ENCODE peak calls at places on chromosome 16, in six cellular contexts. D is bronchial epithelial cell, J is upper lobe of right lung, F is mucosa of descending colon, K is BE2C, L is neural progenitor cell. H is an unnamed sample.

GRCh38 chr16:9090101-9090959 is 1.1 kb upstream of the HAPSTR1 start:
- DNase-seq in F (peak), L (peak), D (no peak), J (peak), K (peak), H (peak)

GRCh38 chr16:23310217-23310616 is 8.1 kb downstream of the SCNN1B start:
- DNase-seq in D (no peak), K (no peak), F (no peak), J (no peak), L (no peak), H (no peak)

GRCh38 chr16:77403732-77404131 is 31.1 kb downstream of the ADAMTS18 start:
- DNase-seq in L (no peak), F (no peak), D (no peak), J (no peak), K (no peak), H (no peak)

GRCh38 chr16:47139561-47140185 is 4.1 kb downstream of the NETO2 start:
- DNase-seq in K (no peak), J (no peak), F (no peak), L (no peak), D (peak), H (no peak)

GRCh38 chr16:49700222-49700927 is 155.5 kb downstream of the ZNF423 start:
- DNase-seq in F (no peak), L (peak), K (peak), J (no peak), D (no peak), H (peak)

GRCh38 chr16:69195371-69196029 is 8.5 kb downstream of the SNTB2 start:
- DNase-seq in D (no peak), L (no peak), J (no peak), K (no peak), F (no peak), H (no peak)

GRCh38 chr16:17307501-17307900 is 163.3 kb downstream of the XYLT1 start:
- DNase-seq in L (peak), K (no peak), D (no peak), F (no peak), J (no peak), H (no peak)

GRCh38 chr16:3065069-3065741 is at the start of gene IL32:
- DNase-seq in L (no peak), K (no peak), D (peak), J (no peak), F (peak), H (no peak)

GRCh38 chr16:63324306-63324705 is 1288.1 kb upstream of the CDH8 start:
- DNase-seq in D (no peak), J (no peak), K (no peak), F (no peak), L (no peak), H (no peak)

GRCh38 chr16:1093284-1094123 is 2.5 kb downstream of the C1QTNF8 start:
- DNase-seq in D (no peak), L (peak), J (no peak), F (no peak), K (peak), H (no peak)

GRCh38 chr16:85459529-85460251 is 153.4 kb upstream of the GSE1 start:
- DNase-seq in J (no peak), K (no peak), F (no peak), L (no peak), D (no peak), H (no peak)

GRCh38 chr16:29926675-29927522 is 873 bp upstream of the KCTD13 start:
- DNase-seq in F (no peak), J (peak), D (peak), K (peak), L (no peak), H (peak)

GRCh38 chr16:9049241-9049640 is 42.2 kb upstream of the HAPSTR1 start:
- DNase-seq in K (no peak), D (peak), F (no peak), J (no peak), L (no peak), H (no peak)

GRCh38 chr16:25827709-25828108 is 135.9 kb downstream of the HS3ST4 start:
- DNase-seq in F (no peak), D (no peak), L (no peak), J (no peak), K (no peak), H (no peak)

GRCh38 chr16:57618306-57619132 is 9.9 kb upstream of the ADGRG1 start:
- DNase-seq in L (no peak), J (peak), K (peak), F (no peak), D (peak), H (no peak)

GRCh38 chr16:88197481-88198456 is 185.0 kb upstream of the ZNF469 start:
- DNase-seq in L (no peak), F (no peak), J (peak), D (no peak), K (peak), H (no peak)

GRCh38 chr16:4172070-4172469 is 55.8 kb upstream of the ADCY9 start:
- DNase-seq in J (no peak), L (no peak), D (no peak), K (no peak), F (no peak), H (no peak)

GRCh38 chr16:69443809-69444611 is 19.6 kb downstream of the CYB5B start:
- DNase-seq in F (no peak), K (peak), L (no peak), D (peak), J (no peak), H (no peak)

GRCh38 chr16:21264226-21265036 is 13.7 kb downstream of the CRYM start:
- DNase-seq in K (no peak), L (peak), F (no peak), D (no peak), J (no peak), H (no peak)

GRCh38 chr16:25996052-25996451 is 304.3 kb downstream of the HS3ST4 start:
- DNase-seq in J (no peak), L (no peak), K (no peak), D (no peak), F (no peak), H (no peak)

GRCh38 chr16:50311891-50312501 is 45.6 kb downstream of the ADCY7 start:
- DNase-seq in J (peak), K (no peak), D (no peak), F (peak), L (no peak), H (no peak)

GRCh38 chr16:28321700-28322411 is 29.5 kb downstream of the SBK1 start:
- DNase-seq in F (peak), J (no peak), K (peak), L (peak), D (peak), H (peak)

GRCh38 chr16:56715128-56715527 is 14.8 kb upstream of the NUP93 start:
- DNase-seq in F (no peak), J (no peak), L (no peak), K (no peak), D (no peak), H (no peak)

GRCh38 chr16:12423151-12423550 is 380.5 kb downstream of the CPPED1 start:
- DNase-seq in F (no peak), D (no peak), L (no peak), K (no peak), J (no peak), H (no peak)

GRCh38 chr16:23330161-23330560 is 28.1 kb downstream of the SCNN1B start:
- DNase-seq in K (no peak), D (no peak), J (no peak), F (no peak), L (no peak), H (no peak)

GRCh38 chr16:9124908-9125584 is 33.6 kb downstream of the HAPSTR1 start:
- DNase-seq in K (no peak), L (no peak), J (no peak), F (no peak), D (no peak), H (no peak)

GRCh38 chr16:2749476-2749875 is 3.0 kb upstream of the SRRM2 start:
- DNase-seq in L (no peak), D (no peak), K (no peak), J (no peak), F (peak), H (no peak)

GRCh38 chr16:72317378-72317777 is 145.4 kb upstream of the PMFBP1 start:
- DNase-seq in J (no peak), D (no peak), F (no peak), L (no peak), K (no peak), H (no peak)

GRCh38 chr16:3902731-3903130 is 22.2 kb upstream of the CREBBP start:
- DNase-seq in J (peak), K (no peak), L (no peak), F (no peak), D (no peak), H (no peak)

GRCh38 chr16:468072-468821 is 42.8 kb downstream of the RAB11FIP3 start:
- DNase-seq in J (no peak), F (no peak), L (peak), D (no peak), K (no peak), H (no peak)

GRCh38 chr16:1311738-1312458 is 2.5 kb downstream of the UBE2I start:
- DNase-seq in L (no peak), J (no peak), F (no peak), D (no peak), K (no peak), H (no peak)

GRCh38 chr16:76461836-76462235 is 184.6 kb downstream of the CNTNAP4 start:
- DNase-seq in D (no peak), L (no peak), J (no peak), F (no peak), K (no peak), H (no peak)

GRCh38 chr16:31092330-31092729 is 2.3 kb downstream of the VKORC1 start:
- DNase-seq in F (no peak), J (no peak), D (no peak), K (no peak), L (no peak), H (no peak)

GRCh38 chr16:30121741-30122620 is 1.0 kb downstream of the MAPK3 start:
- DNase-seq in J (peak), F (peak), D (no peak), L (no peak), K (no peak), H (no peak)

GRCh38 chr16:83330251-83330650 is 477.5 kb upstream of the HSBP1 start:
- DNase-seq in F (no peak), J (no peak), D (no peak), L (no peak), K (no peak), H (no peak)
- TF ChIP-seq CTCF in F (no peak), J (no peak), D (no peak), L (peak), K (no peak), H (peak)

GRCh38 chr16:14600164-14600563 is 29.9 kb downstream of the PARN start:
- DNase-seq in D (peak), F (no peak), J (no peak), L (peak), K (no peak), H (no peak)
- TF ChIP-seq CTCF in D (peak), F (no peak), J (peak), L (peak), K (peak), H (peak)

GRCh38 chr16:81514041-81514559 is 69.5 kb downstream of the CMIP start:
- DNase-seq in K (no peak), D (no peak), L (no peak), J (no peak), F (peak), H (no peak)

GRCh38 chr16:81516478-81517149 is 72.0 kb downstream of the CMIP start:
- DNase-seq in D (no peak), J (peak), L (no peak), F (peak), K (peak), H (no peak)

GRCh38 chr16:81514568-81515258 is 70.1 kb downstream of the CMIP start:
- DNase-seq in L (no peak), J (no peak), F (peak), D (no peak), K (no peak), H (no peak)

GRCh38 chr16:81515721-81516120 is 71.1 kb downstream of the CMIP start:
- DNase-seq in D (no peak), F (peak), K (no peak), J (no peak), L (no peak), H (no peak)

DNA sequence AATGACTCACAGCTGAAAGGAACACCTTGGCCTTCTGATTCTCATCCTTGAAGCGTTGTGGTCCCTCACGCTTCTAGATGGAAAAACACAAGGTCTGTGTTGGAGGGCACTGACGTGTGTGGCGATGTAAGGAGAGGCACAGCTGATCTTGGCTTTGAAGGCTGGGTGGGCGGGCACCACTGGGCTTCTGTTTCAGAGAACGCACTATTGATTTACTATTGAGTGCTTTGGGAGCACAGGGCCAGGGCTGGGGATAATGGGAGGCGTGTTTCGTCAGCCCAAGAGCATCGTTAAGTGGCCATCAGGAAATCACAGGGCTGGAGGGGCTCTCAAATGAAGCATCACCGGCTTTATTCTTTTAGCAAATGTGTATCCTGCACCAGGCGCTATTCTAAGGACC is 70.7 kb downstream of the CMIP start:
- DNase-seq in K (no peak), L (no peak), D (no peak), F (peak), J (no peak), H (peak)
- TF ChIP-seq CTCF in K (no peak), L (no peak), D (no peak), F (no peak), J (no peak), H (no peak)

GRCh38 chr16:54645328-54645727 is 285.3 kb upstream of the IRX5 start:
- DNase-seq in F (no peak), L (no peak), K (no peak), J (no peak), D (no peak), H (no peak)
- TF ChIP-seq CTCF in F (no peak), L (no peak), K (no peak), J (no peak), D (no peak), H (no peak)

DNA sequence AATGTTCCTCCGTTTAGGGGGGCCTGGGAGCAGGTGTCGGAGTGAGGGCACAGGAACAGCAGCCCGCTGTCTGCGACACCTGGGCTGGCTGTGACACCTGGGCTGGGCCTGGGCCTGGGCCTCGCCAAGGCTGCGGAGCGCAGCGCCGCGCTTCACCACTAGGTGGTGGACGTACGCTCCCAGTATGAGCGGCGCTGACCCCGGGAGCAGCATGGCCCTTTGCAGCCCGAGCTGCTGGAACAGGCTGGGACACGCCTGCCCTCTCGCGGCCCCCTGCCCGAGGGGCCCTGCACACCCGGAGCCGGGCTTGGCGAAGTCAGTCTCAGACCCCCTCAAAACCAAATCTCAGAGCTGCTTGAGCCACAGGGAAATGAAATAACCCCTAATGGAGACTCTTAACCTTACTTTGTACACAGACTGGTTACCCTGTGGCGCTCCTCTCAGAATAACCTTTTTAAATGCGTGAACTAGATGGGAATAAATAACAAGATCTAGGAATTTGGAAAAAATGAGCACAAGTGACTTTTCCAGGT is 38.6 kb upstream of the FA2H start:
- DNase-seq in L (peak), J (peak), D (peak), F (peak), K (peak), H (peak)
- TF ChIP-seq CTCF in L (peak), J (peak), D (peak), F (peak), K (peak), H (peak)

DNA sequence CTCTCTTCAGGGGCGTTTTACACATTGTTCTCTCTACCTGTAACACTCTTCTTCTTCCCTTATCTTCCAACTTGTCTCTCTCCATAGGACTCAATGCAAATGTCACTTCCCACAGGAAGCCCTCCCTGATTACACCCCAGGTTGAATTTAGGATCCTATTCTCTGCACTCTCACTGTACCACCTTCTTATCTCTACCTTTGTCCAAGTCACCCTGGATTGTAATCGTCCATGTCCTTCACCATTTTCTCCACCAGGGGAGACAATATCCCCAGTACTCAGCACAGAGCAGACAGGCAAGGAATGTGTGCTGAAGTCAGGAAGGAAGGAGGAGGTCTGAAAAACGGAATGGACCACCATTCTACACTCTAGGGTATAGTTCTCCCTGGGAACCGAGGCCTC is 14.1 kb downstream of the C16orf82 start:
- DNase-seq in J (no peak), L (peak), F (no peak), K (no peak), D (no peak), H (no peak)
- TF ChIP-seq CTCF in J (peak), L (peak), F (no peak), K (peak), D (no peak), H (peak)

GRCh38 chr16:52863000-52863399 is 189.7 kb downstream of the CHD9NB start:
- DNase-seq in D (no peak), F (no peak), L (no peak), K (no peak), J (no peak), H (no peak)

GRCh38 chr16:52861614-52862022 is 191.1 kb downstream of the CHD9NB start:
- DNase-seq in L (peak), F (no peak), K (peak), J (no peak), D (peak), H (no peak)
- TF ChIP-seq CTCF in L (peak), F (peak), K (peak), J (peak), D (peak), H (peak)

GRCh38 chr16:84144859-84145639 is at the start of the genes DNAAF1 and HSDL1:
- DNase-seq in K (peak), D (peak), F (peak), L (peak), J (peak), H (peak)
- TF ChIP-seq CTCF in K (no peak), D (peak), F (no peak), L (peak), J (peak), H (no peak)

GRCh38 chr16:58734459-58734787 is 307 bp upstream of the GOT2 start:
- DNase-seq in J (no peak), D (no peak), F (no peak), L (no peak), K (no peak), H (no peak)
- TF ChIP-seq CTCF in J (no peak), D (no peak), F (no peak), L (no peak), K (no peak), H (peak)

GRCh38 chr16:81817789-81818304 is 38.8 kb downstream of the PLCG2 start:
- DNase-seq in D (no peak), J (no peak), F (no peak), L (no peak), K (no peak), H (no peak)
- TF ChIP-seq CTCF in D (no peak), J (no peak), F (no peak), L (no peak), K (no peak), H (no peak)